ENCODE peak calls at places on chromosomes 2 and 18, in five cellular contexts. T, A, Q, P and O are unnamed samples.

GRCh38 chr2:134306521-134306920 is 52.6 kb downstream of the MGAT5 start:
- DNase-seq in T (no peak), A (no peak), Q (no peak), P (no peak), O (no peak)

GRCh38 chr2:142914507-142915313 is 37.2 kb downstream of the KYNU start:
- DNase-seq in T (no peak), A (no peak), Q (no peak), P (no peak), O (no peak)

GRCh38 chr2:230602562-230603230 is 109.9 kb upstream of the CAB39 start:
- DNase-seq in T (peak), A (no peak), Q (no peak), P (no peak), O (no peak)

GRCh38 chr2:139478191-139478914 is 698.2 kb upstream of the NXPH2 start:
- DNase-seq in T (no peak), A (no peak), Q (no peak), P (no peak), O (no peak)

GRCh38 chr18:36867056-36867455 is 38.1 kb downstream of the KIAA1328 start:
- DNase-seq in T (no peak), A (no peak), Q (no peak), P (no peak), O (no peak)

GRCh38 chr18:46387426-46388131 is 269.4 kb downstream of the LOXHD1 start:
- DNase-seq in T (no peak), A (no peak), Q (peak), P (no peak), O (no peak)

GRCh38 chr2:146821836-146822316 is 1023.0 kb upstream of the ACVR2A start:
- DNase-seq in T (no peak), A (no peak), Q (no peak), P (no peak), O (peak)

GRCh38 chr2:61793389-61793836 is 60.4 kb downstream of the FAM161A start:
- DNase-seq in T (peak), A (peak), Q (peak), P (peak), O (peak)

GRCh38 chr2:72027426-72028161 is 120.1 kb downstream of the CYP26B1 start:
- DNase-seq in T (no peak), A (no peak), Q (no peak), P (peak), O (peak)

GRCh38 chr2:114421781-114422180 is 20.7 kb upstream of the DPP10 start:
- DNase-seq in T (no peak), A (peak), Q (no peak), P (no peak), O (no peak)

GRCh38 chr2:108171652-108172051 is 68.1 kb upstream of the SULT1C3 start:
- DNase-seq in T (no peak), A (no peak), Q (no peak), P (no peak), O (no peak)

GRCh38 chr2:209472386-209472832 is 48.6 kb downstream of the MAP2 start:
- DNase-seq in T (no peak), A (peak), Q (peak), P (no peak), O (peak)

GRCh38 chr18:24009651-24010333 is 4.8 kb upstream of the TTC39C start:
- DNase-seq in T (no peak), A (no peak), Q (no peak), P (no peak), O (no peak)

GRCh38 chr2:120026890-120027289 is 14.0 kb downstream of the EPB41L5 start:
- DNase-seq in T (no peak), A (no peak), Q (no peak), P (no peak), O (no peak)

GRCh38 chr2:183123117-183123958 is 905 bp upstream of the NUP35 start:
- DNase-seq in T (no peak), A (no peak), Q (no peak), P (no peak), O (no peak)

GRCh38 chr2:177721815-177722552 is 329.4 kb downstream of the AGPS start:
- DNase-seq in T (no peak), A (no peak), Q (no peak), P (no peak), O (no peak)

GRCh38 chr18:5425721-5426120 is 118.1 kb downstream of the EPB41L3 start:
- DNase-seq in T (no peak), A (no peak), Q (no peak), P (no peak), O (no peak)

GRCh38 chr2:128416366-128416765 is 97.7 kb upstream of the HS6ST1 start:
- DNase-seq in T (no peak), A (no peak), Q (no peak), P (no peak), O (no peak)

GRCh38 chr18:24126155-24126947 is 12.5 kb upstream of the CABYR start:
- DNase-seq in T (no peak), A (no peak), Q (peak), P (no peak), O (peak)

GRCh38 chr18:34647251-34647650 is 62.8 kb upstream of the DTNA start:
- DNase-seq in T (peak), A (no peak), Q (no peak), P (no peak), O (no peak)

GRCh38 chr2:11073791-11074190 is 81.5 kb upstream of the SLC66A3 start:
- DNase-seq in T (no peak), A (no peak), Q (peak), P (no peak), O (peak)

GRCh38 chr2:65319080-65319673 is 91.5 kb downstream of the ACTR2 start:
- DNase-seq in T (no peak), A (no peak), Q (no peak), P (no peak), O (no peak)

GRCh38 chr2:238596571-238597551 is 170.1 kb downstream of the ASB1 start:
- DNase-seq in T (no peak), A (no peak), Q (peak), P (peak), O (peak)

GRCh38 chr2:74003494-74004211 is 18.9 kb downstream of the TET3 start:
- DNase-seq in T (no peak), A (no peak), Q (peak), P (peak), O (peak)

GRCh38 chr18:59813942-59814341 is 85.9 kb upstream of the PMAIP1 start:
- DNase-seq in T (no peak), A (no peak), Q (peak), P (no peak), O (peak)

GRCh38 chr2:33018271-33018670 is 71.5 kb downstream of the LTBP1 start:
- DNase-seq in T (no peak), A (peak), Q (peak), P (no peak), O (no peak)

GRCh38 chr18:76502551-76502950 is 7.5 kb upstream of the ZNF516 start:
- DNase-seq in T (no peak), A (no peak), Q (no peak), P (no peak), O (no peak)

GRCh38 chr18:48743046-48743445 is 204.2 kb downstream of the CTIF start:
- DNase-seq in T (no peak), A (peak), Q (peak), P (peak), O (peak)

GRCh38 chr2:133123912-133124311 is 444.4 kb downstream of the NCKAP5 start:
- DNase-seq in T (no peak), A (no peak), Q (no peak), P (no peak), O (no peak)

GRCh38 chr2:20675701-20676352 is 8.9 kb downstream of the GDF7 start:
- DNase-seq in T (peak), A (no peak), Q (peak), P (no peak), O (no peak)

GRCh38 chr2:30271300-30271699 is 40.0 kb downstream of the LBH start:
- DNase-seq in T (no peak), A (no peak), Q (no peak), P (no peak), O (no peak)

GRCh38 chr2:166180951-166181812 is 53.4 kb upstream of the SCN1A start:
- DNase-seq in T (peak), A (peak), Q (peak), P (peak), O (peak)

GRCh38 chr18:11027862-11028261 is 121.5 kb downstream of the PIEZO2 start:
- DNase-seq in T (no peak), A (no peak), Q (no peak), P (no peak), O (no peak)

GRCh38 chr2:45790157-45790723 is 138.8 kb downstream of the PRKCE start:
- DNase-seq in T (no peak), A (peak), Q (no peak), P (no peak), O (no peak)

GRCh38 chr2:170937980-170938379 is 8.9 kb downstream of the GORASP2 start:
- DNase-seq in T (no peak), A (no peak), Q (no peak), P (no peak), O (no peak)